ENCODE peak calls at places on chromosomes 16 and 17, in ten cellular contexts. L, J, G, H, S, Z, N, R, D and A are unnamed samples.

GRCh38 chr17:81866440-81867122 is 4.6 kb downstream of the ARHGDIA start:
- DNase-seq in L (no peak), J (no peak), G (no peak), H (no peak), S (no peak), Z (peak), N (no peak), R (no peak), D (peak), A (no peak)

GRCh38 chr16:86585821-86586611 is 7.7 kb downstream of the FOXL1 start:
- DNase-seq in L (no peak), J (no peak), G (no peak), H (peak), S (no peak), Z (peak), N (no peak), R (no peak), D (no peak), A (no peak)

GRCh38 chr17:49830605-49831004 is 17.3 kb downstream of the TAC4 start:
- DNase-seq in L (no peak), J (no peak), G (no peak), H (no peak), S (no peak), Z (peak), N (no peak), R (no peak), D (no peak), A (no peak)

GRCh38 chr16:24253192-24253591 is 2.9 kb upstream of the CACNG3 start:
- DNase-seq in L (no peak), J (no peak), G (no peak), H (no peak), S (peak), Z (peak), N (no peak), R (peak), D (no peak), A (peak)

GRCh38 chr17:5587431-5588032 is 3.2 kb upstream of the NLRP1 start:
- DNase-seq in L (no peak), J (no peak), G (peak), H (peak), S (no peak), Z (peak), N (no peak), R (no peak), D (no peak), A (peak)

GRCh38 chr17:62856594-62856993 is 48.5 kb upstream of the MARCHF10 start:
- DNase-seq in L (no peak), J (no peak), G (no peak), H (no peak), S (no peak), Z (no peak), N (no peak), R (no peak), D (no peak), A (no peak)

GRCh38 chr17:73694491-73694890 is 50.2 kb upstream of the SDK2 start:
- DNase-seq in L (no peak), J (no peak), G (no peak), H (no peak), S (no peak), Z (no peak), N (no peak), R (no peak), D (no peak), A (no peak)

GRCh38 chr16:67291461-67291860 is 12.1 kb downstream of the PLEKHG4 start:
- DNase-seq in L (no peak), J (no peak), G (no peak), H (no peak), S (no peak), Z (no peak), N (no peak), R (no peak), D (no peak), A (no peak)

GRCh38 chr17:73068322-73069153 is 23.9 kb downstream of the SLC39A11 start:
- DNase-seq in L (no peak), J (no peak), G (no peak), H (peak), S (no peak), Z (peak), N (no peak), R (no peak), D (no peak), A (no peak)

GRCh38 chr17:77382356-77382911 is 241.7 kb downstream of the SEC14L1 start:
- DNase-seq in L (no peak), J (no peak), G (no peak), H (no peak), S (no peak), Z (no peak), N (no peak), R (no peak), D (peak), A (no peak)

GRCh38 chr16:66378739-66379570 is 12.5 kb downstream of the CDH5 start:
- DNase-seq in L (no peak), J (no peak), G (no peak), H (no peak), S (no peak), Z (no peak), N (no peak), R (no peak), D (no peak), A (no peak)

GRCh38 chr17:80681215-80681614 is 136.6 kb downstream of the RPTOR start:
- DNase-seq in L (no peak), J (no peak), G (no peak), H (no peak), S (no peak), Z (no peak), N (no peak), R (no peak), D (no peak), A (no peak)

GRCh38 chr17:69525920-69526841 is 111.7 kb downstream of the MAP2K6 start:
- DNase-seq in L (peak), J (peak), G (peak), H (peak), S (no peak), Z (peak), N (peak), R (peak), D (no peak), A (no peak)

GRCh38 chr17:8057691-8058114 is 18.8 kb downstream of the ALOX15B start:
- DNase-seq in L (peak), J (no peak), G (peak), H (peak), S (no peak), Z (peak), N (peak), R (peak), D (no peak), A (peak)

GRCh38 chr17:10730956-10731879 is 1.4 kb upstream of the TMEM220 start:
- DNase-seq in L (peak), J (no peak), G (no peak), H (no peak), S (no peak), Z (no peak), N (no peak), R (no peak), D (no peak), A (no peak)

GRCh38 chr17:80858301-80859003 is 133.2 kb upstream of the CHMP6 start:
- DNase-seq in L (no peak), J (no peak), G (no peak), H (no peak), S (no peak), Z (no peak), N (no peak), R (no peak), D (no peak), A (no peak)

GRCh38 chr17:4453821-4454591 is 20.3 kb downstream of the SPNS3 start:
- DNase-seq in L (no peak), J (no peak), G (no peak), H (no peak), S (no peak), Z (no peak), N (no peak), R (no peak), D (peak), A (no peak)

GRCh38 chr17:47076171-47076570 is 97.1 kb upstream of the RPRML start:
- DNase-seq in L (no peak), J (no peak), G (no peak), H (no peak), S (no peak), Z (peak), N (no peak), R (no peak), D (no peak), A (no peak)

GRCh38 chr17:6366144-6366755 is 68.7 kb downstream of the AIPL1 start:
- DNase-seq in L (no peak), J (no peak), G (no peak), H (peak), S (no peak), Z (no peak), N (no peak), R (peak), D (no peak), A (no peak)

GRCh38 chr17:8357910-8358309 is 18.3 kb downstream of the ODF4 start:
- DNase-seq in L (no peak), J (no peak), G (no peak), H (no peak), S (no peak), Z (no peak), N (no peak), R (no peak), D (no peak), A (no peak)

GRCh38 chr16:89334050-89334449 is 116.5 kb downstream of the ZNF778 start:
- DNase-seq in L (no peak), J (no peak), G (no peak), H (no peak), S (no peak), Z (no peak), N (no peak), R (no peak), D (peak), A (no peak)

GRCh38 chr17:78020717-78021108 is 62.2 kb downstream of the TNRC6C start:
- DNase-seq in L (no peak), J (no peak), G (no peak), H (no peak), S (no peak), Z (no peak), N (no peak), R (no peak), D (no peak), A (no peak)

GRCh38 chr17:37483311-37484039 is 6.2 kb upstream of the DUSP14 start:
- DNase-seq in L (no peak), J (no peak), G (no peak), H (peak), S (no peak), Z (peak), N (no peak), R (no peak), D (no peak), A (no peak)

GRCh38 chr17:36934759-36935630 is 2.3 kb upstream of the LHX1 start:
- DNase-seq in L (no peak), J (no peak), G (no peak), H (no peak), S (no peak), Z (no peak), N (no peak), R (no peak), D (peak), A (peak)

GRCh38 chr16:85385463-85386331 is 227.4 kb upstream of the GSE1 start:
- DNase-seq in L (no peak), J (peak), G (no peak), H (no peak), S (no peak), Z (no peak), N (peak), R (no peak), D (peak), A (no peak)

GRCh38 chr17:60098578-60098977 is 19.9 kb upstream of the HEATR6 start:
- DNase-seq in L (no peak), J (no peak), G (no peak), H (no peak), S (no peak), Z (no peak), N (no peak), R (no peak), D (no peak), A (no peak)

GRCh38 chr17:82054351-82055022 is 2.8 kb downstream of the GPS1 start:
- DNase-seq in L (no peak), J (no peak), G (no peak), H (no peak), S (peak), Z (no peak), N (no peak), R (no peak), D (peak), A (no peak)

GRCh38 chr17:5203178-5203907 is 11.7 kb upstream of the ZNF594 start:
- DNase-seq in L (no peak), J (no peak), G (no peak), H (peak), S (no peak), Z (no peak), N (no peak), R (no peak), D (no peak), A (no peak)

GRCh38 chr17:36944488-36945040 is 4.2 kb upstream of the AATF start:
- DNase-seq in L (no peak), J (no peak), G (no peak), H (no peak), S (no peak), Z (no peak), N (no peak), R (no peak), D (no peak), A (no peak)

GRCh38 chr16:77794586-77794985 is 6.2 kb downstream of the VAT1L start:
- DNase-seq in L (no peak), J (no peak), G (no peak), H (peak), S (no peak), Z (peak), N (no peak), R (no peak), D (no peak), A (no peak)

GRCh38 chr17:75313941-75314550 is 24.8 kb upstream of the SLC25A19 start:
- DNase-seq in L (no peak), J (no peak), G (no peak), H (peak), S (no peak), Z (peak), N (no peak), R (no peak), D (no peak), A (no peak)

GRCh38 chr17:15779119-15779518 is 47.0 kb downstream of the TBC1D26 start:
- DNase-seq in L (no peak), J (no peak), G (no peak), H (no peak), S (no peak), Z (no peak), N (no peak), R (no peak), D (no peak), A (no peak)

GRCh38 chr17:21774263-21774662 is 81.9 kb downstream of the KCNJ18 start:
- DNase-seq in L (peak), J (no peak), G (no peak), H (no peak), S (no peak), Z (no peak), N (no peak), R (no peak), D (peak), A (no peak)

GRCh38 chr17:63647065-63647725 is 25.0 kb downstream of the MAP3K3 start:
- DNase-seq in L (no peak), J (no peak), G (peak), H (no peak), S (no peak), Z (peak), N (no peak), R (no peak), D (no peak), A (no peak)

GRCh38 chr16:84277244-84277823 is 17.3 kb upstream of the WFDC1 start:
- DNase-seq in L (peak), J (peak), G (peak), H (peak), S (peak), Z (peak), N (peak), R (no peak), D (no peak), A (peak)

GRCh38 chr17:78343433-78344201 is 16.3 kb downstream of the SOCS3 start:
- DNase-seq in L (no peak), J (no peak), G (no peak), H (no peak), S (peak), Z (no peak), N (no peak), R (no peak), D (peak), A (peak)

DNA sequence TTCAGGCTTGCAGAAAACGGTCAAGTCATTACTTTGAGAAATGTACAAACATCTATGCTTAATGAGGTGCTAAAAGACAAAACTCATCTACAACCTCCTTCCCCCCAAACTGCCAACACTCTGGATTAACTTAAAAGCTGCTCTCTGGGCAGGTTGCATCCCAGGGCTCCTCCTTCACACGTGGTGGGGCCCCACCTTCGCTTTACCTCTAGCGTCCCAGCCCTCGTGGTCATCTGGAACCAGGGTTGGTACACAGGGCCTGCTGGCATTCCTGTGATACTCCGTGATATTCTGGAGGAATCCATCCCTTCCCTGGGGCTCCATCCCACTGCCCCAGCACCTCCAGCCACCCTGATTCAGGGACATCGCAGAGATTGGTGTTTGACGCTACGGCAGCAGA is 4.8 kb downstream of the METRNL start:
- DNase-seq in L (no peak), J (no peak), G (no peak), H (no peak), S (no peak), Z (no peak), N (no peak), R (no peak), D (no peak), A (no peak)
- H3K4me3 ChIP-seq in L (no peak), J (no peak), G (no peak), H (peak), S (no peak), Z (no peak), N (peak), R (no peak), D (no peak), A (no peak)

GRCh38 chr16:50797456-50797855 is 55.6 kb downstream of the CYLD start:
- DNase-seq in L (no peak), J (no peak), G (no peak), H (no peak), S (no peak), Z (peak), N (no peak), R (no peak), D (no peak), A (no peak)

GRCh38 chr16:50789757-50790156 is 47.9 kb downstream of the CYLD start:
- DNase-seq in L (no peak), J (no peak), G (no peak), H (no peak), S (no peak), Z (no peak), N (no peak), R (no peak), D (no peak), A (no peak)

GRCh38 chr16:50796829-50797228 is 54.9 kb downstream of the CYLD start:
- DNase-seq in L (no peak), J (no peak), G (no peak), H (no peak), S (no peak), Z (no peak), N (no peak), R (no peak), D (no peak), A (no peak)

DNA sequence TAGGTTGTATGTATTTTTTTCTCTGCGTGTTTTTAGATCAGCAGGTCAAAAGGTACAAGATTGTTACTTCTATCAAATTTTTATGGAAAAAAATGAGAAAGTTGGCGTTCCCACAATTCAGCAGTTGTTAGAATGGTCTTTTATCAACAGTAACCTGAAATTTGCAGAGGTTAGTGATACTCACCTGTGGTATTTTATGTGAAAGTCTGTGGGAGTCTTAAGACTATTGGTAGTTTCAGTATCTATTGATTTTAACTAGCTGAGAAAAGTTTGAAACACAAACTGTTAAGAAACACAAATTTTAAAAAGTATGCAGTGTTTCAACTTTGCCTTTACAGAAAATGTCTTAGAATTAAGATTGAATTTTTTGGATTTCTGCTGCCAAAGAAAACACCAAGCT is 49.6 kb downstream of the CYLD start:
- DNase-seq in L (no peak), J (no peak), G (no peak), H (no peak), S (no peak), Z (no peak), N (no peak), R (no peak), D (no peak), A (no peak)
- H3K4me3 ChIP-seq in L (no peak), J (no peak), G (no peak), H (no peak), S (no peak), Z (no peak), N (no peak), R (no peak), D (no peak), A (no peak)

GRCh38 chr16:3122926-3123570 is 10.7 kb downstream of the ZNF205 start:
- DNase-seq in L (no peak), J (no peak), G (no peak), H (no peak), S (no peak), Z (no peak), N (no peak), R (no peak), D (peak), A (no peak)
- H3K4me3 ChIP-seq in L (no peak), J (no peak), G (no peak), H (no peak), S (no peak), Z (no peak), N (no peak), R (no peak), D (no peak), A (no peak)

GRCh38 chr16:29901607-29901945 is 1.3 kb downstream of the ASPHD1 start:
- DNase-seq in L (no peak), J (no peak), G (no peak), H (no peak), S (no peak), Z (no peak), N (no peak), R (no peak), D (peak), A (no peak)

GRCh38 chr16:29900102-29900887 is at the start of gene ASPHD1:
- DNase-seq in L (no peak), J (peak), G (peak), H (peak), S (peak), Z (peak), N (no peak), R (peak), D (peak), A (no peak)

GRCh38 chr16:29898786-29899515 is 399 bp downstream of the SEZ6L2 start:
- DNase-seq in L (no peak), J (no peak), G (no peak), H (peak), S (no peak), Z (no peak), N (no peak), R (no peak), D (no peak), A (no peak)

GRCh38 chr16:29899516-29900101 is at the start of gene SEZ6L2:
- DNase-seq in L (peak), J (peak), G (peak), H (peak), S (no peak), Z (peak), N (peak), R (peak), D (peak), A (peak)

GRCh38 chr16:29900888-29901606 is 759 bp downstream of the ASPHD1 start:
- DNase-seq in L (no peak), J (no peak), G (no peak), H (peak), S (no peak), Z (peak), N (no peak), R (no peak), D (no peak), A (no peak)
- H3K4me3 ChIP-seq in L (no peak), J (peak), G (peak), H (peak), S (no peak), Z (peak), N (peak), R (peak), D (peak), A (no peak)

GRCh38 chr17:79664925-79665738 is 54.3 kb upstream of the RBFOX3 start:
- DNase-seq in L (peak), J (peak), G (peak), H (peak), S (no peak), Z (no peak), N (peak), R (no peak), D (peak), A (no peak)
- H3K4me3 ChIP-seq in L (no peak), J (no peak), G (peak), H (no peak), S (no peak), Z (no peak), N (no peak), R (no peak), D (no peak), A (no peak)